ENCODE peak calls at places on chromosomes 5 and 9, in four cellular contexts. O, K, S and W are unnamed samples.

GRCh38 chr5:141488591-141489478 is at the start of gene PCDHGC5:
- DNase-seq in O (peak; percentile 38), S (no peak), K (no peak), W (no peak)

GRCh38 chr9:137621131-137621757 is 2.4 kb downstream of the EHMT1 start:
- DNase-seq in S (no peak), K (no peak), O (no peak), W (no peak)

GRCh38 chr5:138469540-138470321 is 4.5 kb downstream of the EGR1 start:
- DNase-seq in S (no peak), O (no peak), K (no peak), W (peak; percentile 94)

GRCh38 chr5:150595466-150596031 is 44.9 kb upstream of the SYNPO start:
- DNase-seq in K (no peak), S (no peak), O (no peak), W (no peak)

GRCh38 chr9:14633148-14633547 is 60.1 kb downstream of the ZDHHC21 start:
- DNase-seq in O (no peak), S (no peak), K (no peak), W (no peak)

GRCh38 chr9:87237337-87237736 is 260.3 kb upstream of the DAPK1 start:
- DNase-seq in O (no peak), K (no peak), S (no peak), W (no peak)

GRCh38 chr9:86902606-86903460 is 44.5 kb downstream of the GAS1 start:
- DNase-seq in O (no peak), S (no peak), K (peak; percentile 83), W (no peak)

GRCh38 chr9:131528886-131529505 is 2.1 kb downstream of the UCK1 start:
- DNase-seq in S (no peak), O (no peak), K (no peak), W (no peak)

GRCh38 chr5:83357621-83358231 is 113.8 kb upstream of the VCAN start:
- DNase-seq in O (no peak), K (no peak), S (no peak), W (no peak)

GRCh38 chr5:132272341-132273210 is 15.1 kb downstream of the PDLIM4 start:
- DNase-seq in O (no peak), K (peak; percentile 84), S (peak; percentile 83), W (no peak)

GRCh38 chr9:113482341-113482740 is 18.8 kb downstream of the RGS3 start:
- DNase-seq in O (no peak), K (no peak), S (no peak), W (no peak)

GRCh38 chr9:129351642-129352151 is 173.6 kb upstream of the IER5L start:
- DNase-seq in S (no peak), O (no peak), K (peak; percentile 78), W (no peak)

GRCh38 chr9:69009708-69010107 is 4.2 kb downstream of the PRKACG start:
- DNase-seq in O (no peak), S (no peak), K (no peak), W (no peak)

GRCh38 chr5:177089146-177089545 is 2.4 kb downstream of the FGFR4 start:
- DNase-seq in K (no peak), S (no peak), O (no peak), W (no peak)

GRCh38 chr9:89813482-89813881 is 208.7 kb downstream of the GADD45G start:
- DNase-seq in K (peak; percentile 29), S (no peak), O (no peak), W (peak; percentile 36)

GRCh38 chr5:3602713-3603502 is 7.3 kb downstream of the IRX1 start:
- DNase-seq in K (peak; percentile 82), O (no peak), S (peak; percentile 34), W (no peak)

GRCh38 chr5:7650755-7651154 is 200.2 kb downstream of the CFAP90 start:
- DNase-seq in K (no peak), O (peak; percentile 5), S (no peak), W (no peak)